ENCODE peak calls at places on chromosomes 16 and 17, in nine cellular contexts. S is iPS-NIHi11, Z is sciatic nerve, D is GM20000, L is NCI-H1092, J is GM19239, F is astrocyte, Q is NCI-H446, R is AG04449. A is an unnamed sample.

GRCh38 chr17:77721823-77722160 is 236.7 kb upstream of the TNRC6C start:
- DNase-seq in S (no peak), Z (peak; percentile 34), D (no peak), L (no peak), J (no peak), F (no peak), Q (no peak), R (no peak), A (no peak)

GRCh38 chr16:87541004-87541881 is 48.4 kb upstream of the ZCCHC14 start:
- DNase-seq in S (peak; percentile 45), Z (no peak), D (no peak), L (peak; percentile 47), J (no peak), F (peak; percentile 73), Q (no peak), R (peak; percentile 14), A (no peak)

GRCh38 chr16:71514476-71514875 is 11.8 kb upstream of the CHST4 start:
- DNase-seq in S (no peak), Z (no peak), D (peak; percentile 61), L (no peak), J (no peak), F (no peak), Q (no peak), R (no peak), A (no peak)

GRCh38 chr17:52751051-52751450 is 592.5 kb upstream of the CA10 start:
- DNase-seq in S (no peak), Z (no peak), D (no peak), L (no peak), J (no peak), F (no peak), Q (no peak), R (no peak), A (peak; percentile 76)

GRCh38 chr16:62079236-62079635 is 43.0 kb upstream of the CDH8 start:
- DNase-seq in S (no peak), Z (no peak), D (no peak), L (no peak), J (no peak), F (no peak), Q (no peak), R (no peak), A (peak; percentile 16)

GRCh38 chr17:31390748-31391495 is 553 bp upstream of the RAB11FIP4 start:
- DNase-seq in S (no peak), Z (no peak), D (no peak), L (no peak), J (no peak), F (no peak), Q (no peak), R (no peak), A (peak; percentile 51)

GRCh38 chr16:83068686-83069085 is 441.9 kb downstream of the CDH13 start:
- DNase-seq in S (no peak), Z (no peak), D (no peak), L (peak; percentile 27), J (no peak), F (peak; percentile 19), Q (no peak), R (no peak), A (peak; percentile 19)

GRCh38 chr17:36133629-36134259 is 30.1 kb downstream of the CCL4 start:
- DNase-seq in S (no peak), Z (no peak), D (no peak), L (no peak), J (no peak), F (no peak), Q (peak; percentile 3), R (no peak), A (peak; percentile 26)

GRCh38 chr17:40694584-40694983 is 9.0 kb downstream of the KRT24 start:
- DNase-seq in S (no peak), Z (no peak), D (no peak), L (no peak), J (no peak), F (no peak), Q (no peak), R (no peak), A (no peak)

GRCh38 chr16:85302018-85302847 is 190.0 kb upstream of the CIBAR2 start:
- DNase-seq in S (peak; percentile 51), Z (no peak), D (no peak), L (no peak), J (no peak), F (peak; percentile 88), Q (no peak), R (no peak), A (no peak)

GRCh38 chr17:34391241-34391640 is 28.2 kb upstream of the CCL1 start:
- DNase-seq in S (no peak), Z (no peak), D (no peak), L (no peak), J (no peak), F (no peak), Q (no peak), R (no peak), A (no peak)

GRCh38 chr17:29592850-29593545 is at the start of gene ANKRD13B:
- DNase-seq in S (no peak), Z (peak; percentile 76), D (peak; percentile 77), L (peak; percentile 47), J (no peak), F (no peak), Q (peak; percentile 79), R (no peak), A (peak; percentile 92)

GRCh38 chr17:81329279-81329926 is 34.3 kb upstream of the SLC38A10 start:
- DNase-seq in S (peak; percentile 90), Z (peak; percentile 85), D (no peak), L (no peak), J (no peak), F (peak; percentile 81), Q (peak; percentile 88), R (peak; percentile 56), A (peak; percentile 93)

GRCh38 chr16:22198547-22199293 is 7.4 kb upstream of the EEF2K start:
- DNase-seq in S (no peak), Z (no peak), D (peak; percentile 32), L (no peak), J (no peak), F (no peak), Q (no peak), R (no peak), A (no peak)

GRCh38 chr16:68131813-68132706 is 46.9 kb downstream of the NFATC3 start:
- DNase-seq in S (no peak), Z (no peak), D (no peak), L (no peak), J (no peak), F (no peak), Q (no peak), R (no peak), A (no peak)

GRCh38 chr17:9647014-9647413 is 1.7 kb downstream of the USP43 start:
- DNase-seq in S (peak; percentile 31), Z (no peak), D (no peak), L (no peak), J (no peak), F (no peak), Q (no peak), R (no peak), A (peak; percentile 42)

A was measured in NCI-H69.